ENCODE peak calls at places on chromosomes 1 and 21, in five cellular contexts. One of them, this sample, is unnamed.

GRCh38 chr1:5771788-5772187 is 220.4 kb downstream of the NPHP4 start:
- DNase-seq in RWPE1: no peak
- DNase-seq in amygdala: no peak
- DNase-seq in AG08395: no peak
- DNase-seq in SJSA1: no peak
- DNase-seq in this sample: no peak

GRCh38 chr1:151013518-151013917 is 5.3 kb downstream of the PRUNE1 start:
- DNase-seq in RWPE1: no peak
- DNase-seq in amygdala: no peak
- DNase-seq in AG08395: no peak
- DNase-seq in SJSA1: no peak
- DNase-seq in this sample: no peak

GRCh38 chr1:211326528-211327340 is at the start of gene TRAF5:
- DNase-seq in RWPE1: peak; percentile 42
- DNase-seq in amygdala: no peak
- DNase-seq in AG08395: peak; percentile 45
- DNase-seq in SJSA1: peak; percentile 49
- DNase-seq in this sample: no peak

GRCh38 chr1:164240081-164240480 is 318.9 kb upstream of the PBX1 start:
- DNase-seq in RWPE1: peak; percentile 10
- DNase-seq in amygdala: no peak
- DNase-seq in AG08395: no peak
- DNase-seq in SJSA1: no peak
- DNase-seq in this sample: no peak

GRCh38 chr1:2255420-2256369 is 27.6 kb downstream of the SKI start:
- DNase-seq in RWPE1: peak; percentile 30
- DNase-seq in amygdala: no peak
- DNase-seq in AG08395: peak; percentile 40
- DNase-seq in SJSA1: peak; percentile 64
- DNase-seq in this sample: no peak

GRCh38 chr21:41321211-41321907 is 4.8 kb downstream of the FAM3B start:
- DNase-seq in RWPE1: no peak
- DNase-seq in amygdala: no peak
- DNase-seq in AG08395: no peak
- DNase-seq in SJSA1: no peak
- DNase-seq in this sample: no peak

GRCh38 chr1:20732588-20733360 is at the start of gene SH2D5:
- DNase-seq in RWPE1: peak; percentile 89
- DNase-seq in amygdala: no peak
- DNase-seq in AG08395: peak; percentile 91
- DNase-seq in SJSA1: peak; percentile 92
- DNase-seq in this sample: peak; percentile 76

GRCh38 chr1:71093938-71094337 is 13.1 kb upstream of the ZRANB2 start:
- DNase-seq in RWPE1: peak; percentile 29
- DNase-seq in amygdala: no peak
- DNase-seq in AG08395: peak; percentile 40
- DNase-seq in SJSA1: no peak
- DNase-seq in this sample: no peak

GRCh38 chr1:224785622-224786021 is 143.9 kb upstream of the DNAH14 start:
- DNase-seq in RWPE1: no peak
- DNase-seq in amygdala: no peak
- DNase-seq in AG08395: no peak
- DNase-seq in SJSA1: no peak
- DNase-seq in this sample: no peak

GRCh38 chr1:110298991-110299390 is 40.2 kb upstream of the RBM15 start:
- DNase-seq in RWPE1: no peak
- DNase-seq in amygdala: no peak
- DNase-seq in AG08395: peak; percentile 57
- DNase-seq in SJSA1: no peak
- DNase-seq in this sample: no peak

GRCh38 chr1:203176273-203176672 is 647 bp upstream of the MYBPH start:
- DNase-seq in RWPE1: no peak
- DNase-seq in amygdala: no peak
- DNase-seq in AG08395: no peak
- DNase-seq in SJSA1: no peak
- DNase-seq in this sample: no peak

GRCh38 chr1:211705439-211706205 is 30.2 kb upstream of the NEK2 start:
- DNase-seq in RWPE1: peak; percentile 79
- DNase-seq in amygdala: no peak
- DNase-seq in AG08395: no peak
- DNase-seq in SJSA1: no peak
- DNase-seq in this sample: no peak

GRCh38 chr1:117416546-117417117 is 49.4 kb downstream of the MAN1A2 start:
- DNase-seq in RWPE1: no peak
- DNase-seq in amygdala: no peak
- DNase-seq in AG08395: no peak
- DNase-seq in SJSA1: no peak
- DNase-seq in this sample: no peak

GRCh38 chr1:3524571-3525203 is 70.2 kb downstream of the ARHGEF16 start:
- DNase-seq in RWPE1: no peak
- DNase-seq in amygdala: no peak
- DNase-seq in AG08395: no peak
- DNase-seq in SJSA1: no peak
- DNase-seq in this sample: no peak

GRCh38 chr1:155860939-155861496 is 1.7 kb downstream of the SYT11 start:
- DNase-seq in RWPE1: no peak
- DNase-seq in amygdala: no peak
- DNase-seq in AG08395: no peak
- DNase-seq in SJSA1: no peak
- DNase-seq in this sample: no peak

GRCh38 chr1:109210058-109210457 is 3.7 kb upstream of the SARS1 start:
- DNase-seq in RWPE1: peak; percentile 68
- DNase-seq in amygdala: no peak
- DNase-seq in AG08395: no peak
- DNase-seq in SJSA1: no peak
- DNase-seq in this sample: no peak

GRCh38 chr1:232524056-232524455 is 105.9 kb downstream of the SIPA1L2 start:
- DNase-seq in RWPE1: no peak
- DNase-seq in amygdala: no peak
- DNase-seq in AG08395: no peak
- DNase-seq in SJSA1: peak; percentile 20
- DNase-seq in this sample: no peak

GRCh38 chr1:41870076-41870562 is 48.6 kb downstream of the HIVEP3 start:
- DNase-seq in RWPE1: peak; percentile 86
- DNase-seq in amygdala: no peak
- DNase-seq in AG08395: no peak
- DNase-seq in SJSA1: peak; percentile 83
- DNase-seq in this sample: no peak

GRCh38 chr1:174883361-174883760 is 116.4 kb upstream of the CACYBP start:
- DNase-seq in RWPE1: peak; percentile 17
- DNase-seq in amygdala: no peak
- DNase-seq in AG08395: peak; percentile 32
- DNase-seq in SJSA1: no peak
- DNase-seq in this sample: no peak

GRCh38 chr1:11735854-11736745 is at the start of gene AGTRAP:
- DNase-seq in RWPE1: peak; percentile 91
- DNase-seq in amygdala: peak; percentile 80
- DNase-seq in AG08395: peak; percentile 94
- DNase-seq in SJSA1: peak; percentile 72
- DNase-seq in this sample: peak; percentile 93

GRCh38 chr1:230430499-230430898 is 4.4 kb upstream of the PGBD5 start:
- DNase-seq in RWPE1: no peak
- DNase-seq in amygdala: no peak
- DNase-seq in AG08395: no peak
- DNase-seq in SJSA1: no peak
- DNase-seq in this sample: no peak

GRCh38 chr1:41245659-41246058 is 3.6 kb upstream of the SCMH1 start:
- DNase-seq in RWPE1: no peak
- DNase-seq in amygdala: no peak
- DNase-seq in AG08395: no peak
- DNase-seq in SJSA1: peak; percentile 11
- DNase-seq in this sample: no peak

GRCh38 chr1:22969224-22969829 is 3.3 kb downstream of the LACTBL1 start:
- DNase-seq in RWPE1: peak; percentile 41
- DNase-seq in amygdala: no peak
- DNase-seq in AG08395: peak; percentile 32
- DNase-seq in SJSA1: no peak
- DNase-seq in this sample: no peak

GRCh38 chr1:96309783-96310182 is 411.8 kb upstream of the PTBP2 start:
- DNase-seq in RWPE1: peak; percentile 47
- DNase-seq in amygdala: no peak
- DNase-seq in AG08395: peak; percentile 45
- DNase-seq in SJSA1: no peak
- DNase-seq in this sample: peak; percentile 71

GRCh38 chr1:2135425-2135824 is 59.1 kb downstream of the FAAP20 start:
- DNase-seq in RWPE1: peak; percentile 75
- DNase-seq in amygdala: no peak
- DNase-seq in AG08395: peak; percentile 80
- DNase-seq in SJSA1: peak; percentile 88
- DNase-seq in this sample: no peak

GRCh38 chr1:154539486-154540483 is 18.7 kb downstream of the UBE2Q1 start:
- DNase-seq in RWPE1: no peak
- DNase-seq in amygdala: no peak
- DNase-seq in AG08395: no peak
- DNase-seq in SJSA1: peak; percentile 20
- DNase-seq in this sample: no peak

GRCh38 chr1:21301794-21302440 is 11.7 kb upstream of the ECE1 start:
- DNase-seq in RWPE1: no peak
- DNase-seq in amygdala: no peak
- DNase-seq in AG08395: no peak
- DNase-seq in SJSA1: no peak
- DNase-seq in this sample: no peak

GRCh38 chr1:116880952-116881351 is 28.8 kb upstream of the PTGFRN start:
- DNase-seq in RWPE1: no peak
- DNase-seq in amygdala: no peak
- DNase-seq in AG08395: no peak
- DNase-seq in SJSA1: no peak
- DNase-seq in this sample: no peak

GRCh38 chr1:205961405-205961804 is 18.1 kb upstream of the SLC26A9 start:
- DNase-seq in RWPE1: no peak
- DNase-seq in amygdala: no peak
- DNase-seq in AG08395: peak; percentile 18
- DNase-seq in SJSA1: no peak
- DNase-seq in this sample: no peak

GRCh38 chr21:41631564-41632461 is 123.9 kb upstream of the TMPRSS2 start:
- DNase-seq in RWPE1: peak; percentile 78
- DNase-seq in amygdala: no peak
- DNase-seq in AG08395: peak; percentile 35
- DNase-seq in SJSA1: no peak
- DNase-seq in this sample: no peak

GRCh38 chr21:34936299-34936698 is 112.8 kb downstream of the RUNX1 start:
- DNase-seq in RWPE1: no peak
- DNase-seq in amygdala: no peak
- DNase-seq in AG08395: peak; percentile 33
- DNase-seq in SJSA1: no peak
- DNase-seq in this sample: no peak

GRCh38 chr1:29960906-29961675 is 724.8 kb downstream of the PTPRU start:
- DNase-seq in RWPE1: no peak
- DNase-seq in amygdala: no peak
- DNase-seq in AG08395: no peak
- DNase-seq in SJSA1: no peak
- DNase-seq in this sample: no peak

GRCh38 chr1:208071425-208072031 is 160.6 kb upstream of the CD34 start:
- DNase-seq in RWPE1: no peak
- DNase-seq in amygdala: no peak
- DNase-seq in AG08395: no peak
- DNase-seq in SJSA1: no peak
- DNase-seq in this sample: no peak

GRCh38 chr1:203074610-203075009 is 11.2 kb downstream of the MYOG start:
- DNase-seq in RWPE1: no peak
- DNase-seq in amygdala: no peak
- DNase-seq in AG08395: no peak
- DNase-seq in SJSA1: no peak
- DNase-seq in this sample: no peak

GRCh38 chr1:31714442-31715096 is 10.8 kb upstream of the COL16A1 start:
- DNase-seq in RWPE1: no peak
- DNase-seq in amygdala: no peak
- DNase-seq in AG08395: peak; percentile 65
- DNase-seq in SJSA1: peak; percentile 99
- DNase-seq in this sample: peak; percentile 57

This sample was measured in tibial nerve.